ENCODE peak calls at places on chromosomes 6 and 20, in ten cellular contexts. D is stomach; W is fibroblast of lung; J is AG10803; U is CD8-positive, alpha-beta T cell; Q is left ventricle myocardium inferior; P is epithelial cell of esophagus; E is neural progenitor cell; X is cardiac muscle cell; N is GM23338. O is an unnamed sample.

GRCh38 chr20:14334306-14334930 is 3.0 kb downstream of the FLRT3 start:
- DNase-seq in D (peak; percentile 47), W (peak; percentile 44), J (peak; percentile 48), U (no peak), Q (no peak), P (peak; percentile 69), E (peak; percentile 87), X (peak; percentile 75), N (peak; percentile 63), O (peak; percentile 67)

GRCh38 chr6:56551409-56552120 is 91.1 kb downstream of the DST start:
- DNase-seq in D (no peak), W (no peak), J (no peak), U (no peak), Q (no peak), P (no peak), E (no peak), X (no peak), N (no peak), O (no peak)

GRCh38 chr6:144488590-144488989 is 203.5 kb downstream of the UTRN start:
- DNase-seq in D (no peak), W (no peak), J (no peak), U (no peak), Q (no peak), P (no peak), E (no peak), X (no peak), N (no peak), O (no peak)

GRCh38 chr20:55782861-55783260 is 222.5 kb downstream of the CBLN4 start:
- DNase-seq in D (no peak), W (no peak), J (no peak), U (no peak), Q (no peak), P (peak; percentile 0), E (no peak), X (no peak), N (no peak), O (no peak)

GRCh38 chr20:47358672-47359532 is 2.4 kb upstream of the ZMYND8 start:
- DNase-seq in D (peak; percentile 91), W (peak; percentile 94), J (peak; percentile 97), U (no peak), Q (peak; percentile 64), P (peak; percentile 91), E (peak; percentile 85), X (peak; percentile 79), N (peak; percentile 81), O (peak; percentile 93)

GRCh38 chr20:57792386-57793095 is 82.7 kb upstream of the PMEPA1 start:
- DNase-seq in D (no peak), W (peak; percentile 19), J (no peak), U (no peak), Q (no peak), P (peak; percentile 27), E (no peak), X (no peak), N (no peak), O (no peak)

GRCh38 chr6:99416226-99416625 is 8.9 kb downstream of the PNISR start:
- DNase-seq in D (no peak), W (no peak), J (no peak), U (no peak), Q (no peak), P (peak; percentile 43), E (no peak), X (no peak), N (no peak), O (no peak)

GRCh38 chr6:132520953-132521352 is 8.0 kb upstream of the STX7 start:
- DNase-seq in D (no peak), W (peak; percentile 58), J (peak; percentile 64), U (no peak), Q (no peak), P (no peak), E (no peak), X (no peak), N (no peak), O (peak; percentile 35)

GRCh38 chr6:42777126-42777822 is 4.6 kb upstream of the BICRAL start:
- DNase-seq in D (no peak), W (peak; percentile 60), J (peak; percentile 65), U (no peak), Q (no peak), P (no peak), E (no peak), X (no peak), N (no peak), O (peak; percentile 64)

GRCh38 chr20:6081236-6081635 is 27.4 kb upstream of the LRRN4 start:
- DNase-seq in D (no peak), W (peak; percentile 51), J (peak; percentile 69), U (no peak), Q (no peak), P (peak; percentile 44), E (no peak), X (no peak), N (no peak), O (peak; percentile 22)

GRCh38 chr20:22245139-22245538 is 339.2 kb downstream of the FOXA2 start:
- DNase-seq in D (no peak), W (no peak), J (no peak), U (no peak), Q (no peak), P (no peak), E (no peak), X (no peak), N (no peak), O (no peak)

GRCh38 chr20:42359617-42360016 is 741.4 kb upstream of the CHD6 start:
- DNase-seq in D (no peak), W (no peak), J (no peak), U (no peak), Q (no peak), P (no peak), E (no peak), X (no peak), N (no peak), O (no peak)

GRCh38 chr20:33401922-33402369 is 627 bp upstream of the CDK5RAP1 start:
- DNase-seq in D (no peak), W (no peak), J (peak; percentile 18), U (no peak), Q (no peak), P (peak; percentile 22), E (no peak), X (no peak), N (no peak), O (no peak)

GRCh38 chr20:33404281-33404680 is 3.0 kb upstream of the CDK5RAP1 start:
- DNase-seq in D (no peak), W (no peak), J (no peak), U (no peak), Q (no peak), P (peak; percentile 75), E (no peak), X (no peak), N (no peak), O (no peak)

GRCh38 chr20:33394718-33395117 is 6.6 kb downstream of the CDK5RAP1 start:
- DNase-seq in D (no peak), W (no peak), J (no peak), U (no peak), Q (no peak), P (no peak), E (no peak), X (no peak), N (no peak), O (no peak)

GRCh38 chr20:33401042-33401921 is at the start of gene CDK5RAP1:
- DNase-seq in D (peak; percentile 90), W (peak; percentile 93), J (peak; percentile 90), U (peak; percentile 86), Q (peak; percentile 84), P (peak; percentile 93), E (peak; percentile 96), X (peak; percentile 90), N (peak; percentile 97), O (peak; percentile 92)

DNA sequence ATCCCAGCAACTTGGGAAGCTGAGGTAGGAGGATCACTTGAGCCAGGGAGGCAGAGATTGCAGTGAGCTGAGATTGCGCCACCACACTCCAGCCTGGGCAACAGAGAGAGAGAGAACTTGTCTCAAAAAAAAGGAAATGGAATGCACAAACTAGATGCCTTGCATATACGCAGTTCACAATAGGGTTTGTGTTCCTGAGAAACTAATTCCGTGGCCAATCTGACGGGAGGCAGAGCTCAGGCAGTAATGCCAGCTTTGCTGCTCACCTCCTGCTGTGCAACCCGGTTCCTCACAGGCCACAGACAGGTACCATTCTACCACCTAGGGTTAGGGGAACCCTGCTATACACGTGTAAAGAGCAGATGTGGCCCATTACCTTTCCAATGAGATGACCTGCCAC is 1.4 kb downstream of the CDK5RAP1 start:
- DNase-seq in D (no peak), W (no peak), J (peak; percentile 47), U (no peak), Q (no peak), P (no peak), E (peak; percentile 13), X (no peak), N (no peak), O (no peak)
- H3K4me3 ChIP-seq in D (peak overlapping the region; percentile 98), W (peak overlapping the region; percentile 95), J (peak overlapping the region; percentile 99), U (no peak overlapping the region), Q (peak overlapping the region; percentile 92), P (peak overlapping the region; percentile 99), E (peak overlapping the region; percentile 90), X (no peak overlapping the region), N (peak overlapping the region; percentile 99), O (peak overlapping the region; percentile 3)

GRCh38 chr20:38873050-38873581 is 53.1 kb upstream of the FAM83D start:
- DNase-seq in D (no peak), W (no peak), J (no peak), U (peak; percentile 78), Q (no peak), P (no peak), E (no peak), X (no peak), N (no peak), O (no peak)
- TF ChIP-seq CTCF in D (no peak), W (no peak), J (no peak), U (no peak), Q (no peak), P (no peak), E (no peak), X (no peak), N (no peak), O (no peak)

GRCh38 chr6:53934013-53934412 is 139.2 kb downstream of the LRRC1 start:
- DNase-seq in D (no peak), W (no peak), J (no peak), U (no peak), Q (no peak), P (peak; percentile 73), E (no peak), X (no peak), N (no peak), O (no peak)
- H3K4me3 ChIP-seq in D (no peak overlapping the region), W (no peak overlapping the region), J (no peak overlapping the region), U (no peak overlapping the region), Q (no peak overlapping the region), P (no peak overlapping the region), E (no peak overlapping the region), X (no peak overlapping the region), N (no peak overlapping the region), O (no peak overlapping the region)

GRCh38 chr20:33026779-33027759 is 4.4 kb upstream of the BPIFB6 start:
- DNase-seq in D (no peak), W (no peak), J (no peak), U (no peak), Q (no peak), P (no peak), E (no peak), X (no peak), N (no peak), O (no peak)
- TF ChIP-seq CTCF in D (no peak), W (no peak), J (no peak), U (no peak), Q (no peak), P (no peak), E (no peak), X (no peak), N (no peak), O (no peak)